ENCODE peak calls at places on chromosomes 11 and 22, in six cellular contexts. K is stimulated activated CD8-positive, alpha-beta memory T cell treated with anti-CD3 and anti-CD28 coated beads, Interleukin-15, amount 100 ng/mL, for 1 hour; X is stomach; O is ACHN; L is activated CD4-positive, CD25-positive, alpha-beta regulatory T cell treated with anti-CD3 and anti-CD28 coated beads, Interleukin-2, amount 50 U/mL, for 16 hours; I is PC-3. F is an unnamed sample.

GRCh38 chr11:2215561-2216399 is 44.2 kb upstream of the TH start:
- DNase-seq in K (no peak), X (no peak), O (no peak), L (no peak), I (no peak), F (no peak)

GRCh38 chr11:27469333-27469680 is 3.3 kb downstream of the LGR4 start:
- DNase-seq in K (no peak), X (no peak), O (no peak), L (no peak), I (no peak), F (no peak)

GRCh38 chr11:34866375-34866774 is 49.8 kb downstream of the APIP start:
- DNase-seq in K (no peak), X (no peak), O (no peak), L (no peak), I (no peak), F (no peak)

GRCh38 chr11:46235777-46236688 is 41.4 kb upstream of the CREB3L1 start:
- DNase-seq in K (no peak), X (no peak), O (no peak), L (no peak), I (no peak), F (no peak)

GRCh38 chr11:120759046-120759445 is 247.5 kb downstream of the GRIK4 start:
- DNase-seq in K (no peak), X (no peak), O (no peak), L (no peak), I (no peak), F (no peak)

GRCh38 chr22:39472570-39473556 is 16.1 kb downstream of the MGAT3 start:
- DNase-seq in K (no peak), X (peak), O (no peak), L (no peak), I (no peak), F (peak)

GRCh38 chr11:848988-849824 is 6.6 kb downstream of the TSPAN4 start:
- DNase-seq in K (no peak), X (no peak), O (no peak), L (no peak), I (no peak), F (no peak)

GRCh38 chr22:37777122-37777687 is 30.5 kb upstream of the GCAT start:
- DNase-seq in K (no peak), X (peak), O (peak), L (no peak), I (peak), F (peak)

GRCh38 chr11:42175203-42175602 is 715.8 kb upstream of the LRRC4C start:
- DNase-seq in K (no peak), X (no peak), O (no peak), L (no peak), I (peak), F (peak)

GRCh38 chr11:102800774-102801173 is 2.8 kb upstream of the MMP1 start:
- DNase-seq in K (no peak), X (no peak), O (no peak), L (no peak), I (no peak), F (no peak)

GRCh38 chr22:24578355-24579241 is 14.3 kb downstream of the LRRC75B start:
- DNase-seq in K (no peak), X (no peak), O (no peak), L (no peak), I (peak), F (no peak)

GRCh38 chr22:43162412-43163150 is 11.2 kb downstream of the TSPO start:
- DNase-seq in K (no peak), X (no peak), O (no peak), L (no peak), I (no peak), F (no peak)

GRCh38 chr11:114259124-114259526 is 37.1 kb upstream of the NNMT start:
- DNase-seq in K (no peak), X (no peak), O (no peak), L (no peak), I (no peak), F (no peak)

GRCh38 chr11:1087279-1087960 is 12.7 kb downstream of the MUC2 start:
- DNase-seq in K (no peak), X (no peak), O (no peak), L (no peak), I (no peak), F (no peak)

GRCh38 chr22:23784215-23784732 is 2.5 kb upstream of the SMARCB1 start:
- DNase-seq in K (no peak), X (peak), O (no peak), L (no peak), I (no peak), F (peak)

GRCh38 chr22:26894362-26894761 is 237.0 kb downstream of the MIAT start:
- DNase-seq in K (no peak), X (no peak), O (no peak), L (no peak), I (no peak), F (peak)

GRCh38 chr11:131370090-131370751 is at the start of gene NTM:
- DNase-seq in K (no peak), X (peak), O (no peak), L (no peak), I (no peak), F (peak)

GRCh38 chr11:65448418-65449196 is 26.0 kb downstream of the NEAT1 start:
- DNase-seq in K (no peak), X (peak), O (peak), L (no peak), I (peak), F (peak)

GRCh38 chr22:42376721-42377177 is 55.5 kb downstream of the NFAM1 start:
- DNase-seq in K (no peak), X (peak), O (no peak), L (no peak), I (no peak), F (peak)

GRCh38 chr22:24429411-24430365 is 2.3 kb downstream of the ADORA2A start:
- DNase-seq in K (no peak), X (peak), O (peak), L (peak), I (peak), F (peak)

GRCh38 chr11:69436041-69436982 is 45.2 kb upstream of the LINC01488 start:
- DNase-seq in K (no peak), X (no peak), O (no peak), L (no peak), I (no peak), F (no peak)

GRCh38 chr22:40654522-40655167 is 18.1 kb upstream of the MRTFA start:
- DNase-seq in K (no peak), X (peak), O (peak), L (no peak), I (peak), F (peak)

F was measured in kidney tubule cell.